ENCODE peak calls at places on chromosomes 7 and 10, in six cellular contexts. V is right lobe of liver, X is WTC11, Z is tibial artery, C is cardiac fibroblast, B is thoracic aorta. R is an unnamed sample.

GRCh38 chr7:150903627-150904026 is 51.3 kb downstream of the AOC1 start:
- DNase-seq in V (no peak), X (no peak), Z (no peak), C (peak), B (peak), R (peak)

GRCh38 chr10:112721080-112721698 is 228.9 kb upstream of the TCF7L2 start:
- DNase-seq in V (no peak), X (no peak), Z (no peak), C (peak), B (no peak), R (peak)

GRCh38 chr10:69464801-69465401 is 13.6 kb downstream of the TSPAN15 start:
- DNase-seq in V (no peak), X (no peak), Z (no peak), C (no peak), B (no peak), R (no peak)

GRCh38 chr7:125681508-125681907 is 751.9 kb upstream of the POT1 start:
- DNase-seq in V (no peak), X (no peak), Z (no peak), C (no peak), B (no peak), R (no peak)

GRCh38 chr10:3777876-3778707 is 6.9 kb downstream of the KLF6 start:
- DNase-seq in V (no peak), X (no peak), Z (no peak), C (peak), B (no peak), R (peak)

GRCh38 chr7:100875356-100875751 is 451 bp downstream of the SRRT start:
- DNase-seq in V (no peak), X (no peak), Z (no peak), C (no peak), B (no peak), R (no peak)

GRCh38 chr10:20714518-20714917 is 182.6 kb downstream of the NEBL start:
- DNase-seq in V (no peak), X (no peak), Z (no peak), C (no peak), B (no peak), R (no peak)

GRCh38 chr10:52443419-52444388 is 129.6 kb downstream of the DKK1 start:
- DNase-seq in V (no peak), X (no peak), Z (no peak), C (peak), B (no peak), R (peak)

GRCh38 chr10:123241391-123242141 is 87.4 kb downstream of the BUB3 start:
- DNase-seq in V (no peak), X (no peak), Z (no peak), C (no peak), B (no peak), R (no peak)

GRCh38 chr10:129601737-129602136 is 134.7 kb downstream of the MGMT start:
- DNase-seq in V (no peak), X (no peak), Z (no peak), C (no peak), B (no peak), R (no peak)

GRCh38 chr7:96380111-96380512 is 58.2 kb upstream of the SLC25A13 start:
- DNase-seq in V (no peak), X (peak), Z (no peak), C (no peak), B (no peak), R (no peak)

GRCh38 chr7:29478687-29479086 is 84.9 kb upstream of the PRR15 start:
- DNase-seq in V (no peak), X (no peak), Z (no peak), C (no peak), B (no peak), R (no peak)

GRCh38 chr7:55129409-55130078 is 110.7 kb downstream of the EGFR start:
- DNase-seq in V (no peak), X (no peak), Z (no peak), C (peak), B (no peak), R (peak)

GRCh38 chr10:101611506-101611905 is 23.4 kb downstream of the DPCD start:
- DNase-seq in V (no peak), X (no peak), Z (no peak), C (peak), B (no peak), R (peak)

GRCh38 chr7:106471021-106471420 is 186.2 kb upstream of the NAMPT start:
- DNase-seq in V (no peak), X (no peak), Z (no peak), C (no peak), B (no peak), R (no peak)

GRCh38 chr10:104777086-104777799 is 136.2 kb downstream of the SORCS3 start:
- DNase-seq in V (no peak), X (peak), Z (no peak), C (no peak), B (no peak), R (no peak)

GRCh38 chr10:124594240-124594639 is 132.6 kb downstream of the LHPP start:
- DNase-seq in V (no peak), X (no peak), Z (no peak), C (peak), B (no peak), R (no peak)

GRCh38 chr7:234041-234711 is 41.8 kb downstream of the FAM20C start:
- DNase-seq in V (no peak), X (no peak), Z (peak), C (no peak), B (no peak), R (peak)

GRCh38 chr7:39741942-39742623 is 118.7 kb downstream of the RALA start:
- DNase-seq in V (peak), X (peak), Z (no peak), C (peak), B (no peak), R (no peak)

GRCh38 chr7:46784746-46785145 is 797.2 kb downstream of the TNS3 start:
- DNase-seq in V (no peak), X (no peak), Z (no peak), C (peak), B (no peak), R (peak)

GRCh38 chr10:114427124-114427852 is 23.0 kb upstream of the AFAP1L2 start:
- DNase-seq in V (no peak), X (no peak), Z (no peak), C (peak), B (no peak), R (no peak)

GRCh38 chr10:69321037-69321715 is 42.9 kb downstream of the HK1 start:
- DNase-seq in V (no peak), X (no peak), Z (no peak), C (no peak), B (no peak), R (no peak)

GRCh38 chr10:48582970-48583369 is 21.9 kb downstream of the ARHGAP22 start:
- DNase-seq in V (no peak), X (no peak), Z (no peak), C (no peak), B (no peak), R (no peak)

GRCh38 chr10:31739759-31740158 is 188.9 kb downstream of the ARHGAP12 start:
- DNase-seq in V (no peak), X (no peak), Z (no peak), C (peak), B (no peak), R (peak)

GRCh38 chr10:111556666-111557065 is 479.8 kb downstream of the ADRA2A start:
- DNase-seq in V (no peak), X (no peak), Z (no peak), C (no peak), B (no peak), R (no peak)

GRCh38 chr7:106022193-106022821 is 59.2 kb downstream of the CDHR3 start:
- DNase-seq in V (no peak), X (no peak), Z (no peak), C (no peak), B (no peak), R (no peak)

GRCh38 chr7:158133515-158134271 is 453.9 kb downstream of the PTPRN2 start:
- DNase-seq in V (no peak), X (peak), Z (peak), C (no peak), B (no peak), R (no peak)

GRCh38 chr10:58755688-58756087 is 243.0 kb downstream of the BICC1 start:
- DNase-seq in V (no peak), X (no peak), Z (no peak), C (peak), B (no peak), R (peak)

GRCh38 chr10:8056891-8057331 is 2.4 kb downstream of the GATA3 start:
- DNase-seq in V (no peak), X (no peak), Z (no peak), C (no peak), B (no peak), R (no peak)

GRCh38 chr7:92427193-92427592 is 20.1 kb upstream of the GATAD1 start:
- DNase-seq in V (no peak), X (no peak), Z (no peak), C (no peak), B (no peak), R (no peak)

GRCh38 chr7:92421676-92422435 is 25.4 kb upstream of the GATAD1 start:
- DNase-seq in V (no peak), X (no peak), Z (no peak), C (peak), B (no peak), R (no peak)

GRCh38 chr7:92423646-92424045 is 23.6 kb upstream of the GATAD1 start:
- DNase-seq in V (no peak), X (no peak), Z (no peak), C (no peak), B (no peak), R (no peak)

GRCh38 chr7:92422926-92423325 is 24.4 kb upstream of the GATAD1 start:
- DNase-seq in V (no peak), X (no peak), Z (no peak), C (no peak), B (no peak), R (no peak)

DNA sequence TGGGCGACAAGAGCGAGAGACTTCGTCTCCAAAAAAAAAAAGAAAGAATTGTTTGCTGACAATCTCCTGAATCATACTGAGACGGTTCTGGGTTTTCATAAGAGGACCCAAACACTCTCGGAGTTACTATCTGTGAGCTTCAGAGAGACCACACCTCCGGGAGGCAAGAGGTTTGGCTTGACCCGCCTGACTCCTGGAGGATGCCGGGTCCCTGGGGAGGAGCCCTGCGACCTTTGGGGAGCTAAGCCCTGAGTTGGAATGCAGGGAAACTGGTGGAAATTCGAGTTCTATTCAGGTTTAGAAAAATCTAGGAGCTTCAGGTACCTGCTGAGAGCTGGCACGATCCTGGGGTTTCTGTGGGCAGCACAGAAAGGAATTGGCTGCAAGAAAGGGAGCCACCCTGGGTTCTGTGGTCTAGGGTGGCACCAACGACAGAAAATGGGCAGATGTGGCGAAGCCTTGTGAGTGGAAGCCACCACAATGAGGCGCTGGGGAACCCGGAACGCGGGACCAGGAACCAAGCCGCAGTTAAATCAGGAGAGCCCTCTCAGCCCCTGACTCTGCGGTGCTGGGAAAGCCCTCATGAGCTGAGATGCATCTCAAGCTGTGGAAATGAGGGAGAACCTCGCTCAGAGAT is 21.9 kb upstream of the GATAD1 start:
- DNase-seq in V (no peak), X (peak), Z (no peak), C (no peak), B (no peak), R (no peak)
- TF ChIP-seq CTCF in V (no peak), X (no peak), Z (no peak), C (no peak), B (no peak), R (no peak)

DNA sequence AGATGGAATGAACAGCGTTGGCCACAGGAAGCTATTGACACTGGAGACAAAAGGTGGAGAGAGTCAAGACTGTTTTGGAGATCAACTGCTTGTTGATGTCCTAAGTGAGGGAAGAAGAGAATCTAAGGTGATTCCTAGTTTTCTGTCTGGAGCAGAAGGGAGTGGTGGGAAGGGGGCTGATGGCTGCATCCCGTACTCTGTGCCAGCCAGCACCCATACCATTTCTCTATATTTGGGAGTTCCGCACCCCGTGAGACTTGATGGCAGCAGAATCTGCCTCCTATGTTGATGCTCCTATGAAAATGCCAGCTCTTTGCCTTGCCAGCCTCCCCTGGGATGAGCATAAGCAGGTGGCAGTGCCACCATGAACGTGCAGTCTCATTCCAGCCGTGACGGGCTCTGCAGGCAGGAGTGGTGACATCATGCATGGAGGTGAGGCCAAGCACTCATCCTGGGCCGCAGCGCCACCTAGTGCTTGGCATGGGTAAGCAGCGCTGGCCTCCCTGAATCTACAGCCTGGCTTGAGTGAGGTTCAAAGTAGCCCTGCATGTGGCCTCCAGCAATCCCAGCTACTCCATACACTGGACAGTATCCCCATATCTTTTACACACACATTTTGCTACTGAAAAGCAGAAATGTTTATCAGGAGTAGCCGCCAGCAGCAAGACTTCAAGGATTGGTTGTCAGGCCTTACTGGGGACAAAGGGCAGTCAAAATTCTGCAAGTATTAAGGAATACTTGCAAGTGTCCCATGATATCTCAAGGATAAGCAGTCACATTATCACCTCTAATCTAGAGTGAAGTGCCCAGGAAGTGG is 43.0 kb downstream of the PODXL start:
- DNase-seq in V (peak), X (peak), Z (peak), C (peak), B (peak), R (peak)
- TF ChIP-seq CTCF in V (peak), X (peak), Z (peak), C (peak), B (peak), R (peak)

GRCh38 chr7:2518737-2519118 is 846 bp upstream of the LFNG start:
- DNase-seq in V (no peak), X (no peak), Z (no peak), C (no peak), B (no peak), R (no peak)

GRCh38 chr7:2520808-2521146 is 1.2 kb downstream of the LFNG start:
- DNase-seq in V (no peak), X (no peak), Z (no peak), C (no peak), B (no peak), R (peak)

GRCh38 chr7:2518101-2518500 is 1.5 kb upstream of the LFNG start:
- DNase-seq in V (no peak), X (no peak), Z (no peak), C (no peak), B (no peak), R (no peak)

GRCh38 chr7:2520131-2520807 is 695 bp downstream of the LFNG start:
- DNase-seq in V (no peak), X (no peak), Z (no peak), C (no peak), B (no peak), R (peak)

DNA sequence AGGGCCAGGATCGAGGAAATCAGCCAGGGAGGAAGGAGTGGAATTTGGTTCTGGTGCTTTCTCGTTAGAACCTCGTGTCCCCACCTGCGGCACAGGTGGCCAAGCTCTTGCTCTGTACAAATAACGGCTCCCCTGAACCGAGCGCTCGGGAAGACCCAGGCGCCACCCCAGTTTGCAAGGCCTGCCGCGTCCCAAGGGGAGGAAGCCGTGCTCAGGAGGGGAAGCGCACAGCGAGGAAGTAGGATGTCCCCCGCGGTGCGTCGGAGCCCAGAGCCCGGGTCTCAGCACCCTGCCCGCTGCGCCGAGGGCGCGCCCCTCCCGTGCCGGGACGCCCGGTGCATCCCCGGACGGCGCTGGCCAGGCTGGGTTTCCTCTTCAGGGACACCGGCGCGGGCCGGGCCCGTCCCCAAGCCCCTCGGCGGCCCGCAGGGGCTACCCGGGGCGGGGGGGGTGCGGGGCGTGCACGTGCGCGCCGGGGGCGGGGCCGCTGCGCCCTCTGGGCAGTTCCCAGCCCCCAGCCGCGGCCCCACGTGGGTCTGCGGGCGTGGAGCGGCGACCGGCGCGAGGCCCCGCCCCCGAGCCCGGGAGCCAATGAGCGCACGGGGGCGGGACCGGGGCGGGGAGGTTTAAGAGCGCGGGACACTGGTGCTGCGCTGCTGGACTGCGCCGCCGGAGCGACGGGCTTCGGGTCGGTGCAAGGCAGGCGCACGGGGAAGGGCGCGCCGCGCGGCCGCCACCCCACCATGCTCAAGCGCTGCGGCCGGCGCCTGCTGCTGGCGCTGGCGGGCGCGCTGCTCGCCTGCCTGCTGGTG is at the start of gene LFNG:
- DNase-seq in V (peak), X (peak), Z (peak), C (peak), B (no peak), R (peak)
- TF ChIP-seq CTCF in V (no peak), X (no peak), Z (no peak), C (no peak), B (no peak), R (no peak)

GRCh38 chr10:117543245-117543998 is 876 bp downstream of the EMX2 start:
- DNase-seq in V (no peak), X (peak), Z (peak), C (peak), B (no peak), R (peak)
- TF ChIP-seq CTCF in V (no peak), X (no peak), Z (peak), C (no peak), B (peak), R (peak)

R was measured in foreskin fibroblast.